ENCODE peak calls at places on chromosome 15, in six cellular contexts. One of them, this sample, is unnamed.

GRCh38 chr15:28923726-28924280 is 38.0 kb downstream of the APBA2 start:
- DNase-seq in A549: no peak
- DNase-seq in AG04450: no peak
- DNase-seq in body of pancreas: no peak
- DNase-seq in heart right ventricle: no peak
- DNase-seq in heart left ventricle: no peak
- DNase-seq in this sample: no peak

GRCh38 chr15:59104602-59104911 is 389 bp upstream of the CCNB2 start:
- DNase-seq in heart right ventricle: no peak
- DNase-seq in heart left ventricle: no peak
- DNase-seq in A549: no peak
- DNase-seq in AG04450: no peak
- DNase-seq in body of pancreas: no peak
- DNase-seq in this sample: no peak

GRCh38 chr15:81813215-81813614 is 232.6 kb downstream of the MEX3B start:
- DNase-seq in heart right ventricle: no peak
- DNase-seq in A549: no peak
- DNase-seq in heart left ventricle: no peak
- DNase-seq in AG04450: no peak
- DNase-seq in body of pancreas: no peak
- DNase-seq in this sample: no peak

GRCh38 chr15:74041777-74042435 is 40.4 kb downstream of the GOLGA6A start:
- DNase-seq in heart left ventricle: no peak
- DNase-seq in heart right ventricle: no peak
- DNase-seq in AG04450: no peak
- DNase-seq in body of pancreas: no peak
- DNase-seq in A549: no peak
- DNase-seq in this sample: no peak

GRCh38 chr15:79007066-79007465 is 62.2 kb upstream of the CTSH start:
- DNase-seq in body of pancreas: peak
- DNase-seq in A549: peak
- DNase-seq in AG04450: no peak
- DNase-seq in heart left ventricle: no peak
- DNase-seq in heart right ventricle: peak
- DNase-seq in this sample: no peak

GRCh38 chr15:99507016-99507731 is 58.6 kb upstream of the MEF2A start:
- DNase-seq in body of pancreas: peak
- DNase-seq in AG04450: peak
- DNase-seq in heart right ventricle: peak
- DNase-seq in heart left ventricle: peak
- DNase-seq in A549: no peak
- DNase-seq in this sample: no peak

GRCh38 chr15:95793226-95793625 is 537.3 kb upstream of the NR2F2 start:
- DNase-seq in AG04450: no peak
- DNase-seq in A549: no peak
- DNase-seq in heart right ventricle: no peak
- DNase-seq in body of pancreas: no peak
- DNase-seq in heart left ventricle: no peak
- DNase-seq in this sample: no peak

GRCh38 chr15:83794209-83794608 is 140.3 kb downstream of the ADAMTSL3 start:
- DNase-seq in AG04450: no peak
- DNase-seq in A549: no peak
- DNase-seq in body of pancreas: no peak
- DNase-seq in heart left ventricle: no peak
- DNase-seq in heart right ventricle: no peak
- DNase-seq in this sample: no peak

GRCh38 chr15:66424963-66425612 is 38.4 kb downstream of the MAP2K1 start:
- DNase-seq in heart left ventricle: no peak
- DNase-seq in A549: no peak
- DNase-seq in heart right ventricle: no peak
- DNase-seq in body of pancreas: no peak
- DNase-seq in AG04450: no peak
- DNase-seq in this sample: no peak

GRCh38 chr15:77867266-77868047 is 210.1 kb downstream of the TBC1D2B start:
- DNase-seq in heart right ventricle: no peak
- DNase-seq in AG04450: no peak
- DNase-seq in heart left ventricle: no peak
- DNase-seq in body of pancreas: no peak
- DNase-seq in A549: no peak
- DNase-seq in this sample: no peak

GRCh38 chr15:53910236-53910849 is 67.9 kb upstream of the UNC13C start:
- DNase-seq in heart left ventricle: no peak
- DNase-seq in body of pancreas: peak
- DNase-seq in A549: no peak
- DNase-seq in heart right ventricle: no peak
- DNase-seq in AG04450: no peak
- DNase-seq in this sample: no peak

GRCh38 chr15:30065025-30065801 is 17.5 kb upstream of the GOLGA8J start:
- DNase-seq in body of pancreas: no peak
- DNase-seq in heart left ventricle: no peak
- DNase-seq in A549: no peak
- DNase-seq in heart right ventricle: no peak
- DNase-seq in AG04450: peak
- DNase-seq in this sample: no peak

GRCh38 chr15:31259562-31260252 is 66.9 kb upstream of the KLF13 start:
- DNase-seq in A549: no peak
- DNase-seq in heart right ventricle: no peak
- DNase-seq in body of pancreas: no peak
- DNase-seq in heart left ventricle: no peak
- DNase-seq in AG04450: no peak
- DNase-seq in this sample: no peak

GRCh38 chr15:89489376-89489775 is 7.0 kb downstream of the RHCG start:
- DNase-seq in heart right ventricle: no peak
- DNase-seq in AG04450: no peak
- DNase-seq in heart left ventricle: no peak
- DNase-seq in A549: no peak
- DNase-seq in body of pancreas: no peak
- DNase-seq in this sample: no peak

DNA sequence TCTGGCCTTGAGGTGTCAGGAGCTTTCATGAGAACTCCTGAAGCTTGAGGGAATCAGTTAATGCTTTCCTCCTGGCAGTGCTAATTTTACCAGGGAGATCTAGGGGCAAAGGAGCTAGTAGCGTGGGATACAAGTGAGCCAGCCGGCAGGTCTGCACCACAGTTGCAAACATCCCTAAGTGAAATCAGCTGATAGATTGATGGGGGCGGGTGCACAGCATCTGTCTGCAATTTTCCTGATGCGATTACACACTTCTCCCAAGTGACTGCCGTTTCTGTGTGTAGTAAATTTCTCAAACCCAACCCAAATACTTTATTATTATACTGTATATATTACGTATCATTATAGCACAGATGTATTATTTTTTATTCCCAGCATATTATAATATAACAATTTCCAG is 304.5 kb downstream of the AGBL1 start:
- DNase-seq in AG04450: no peak
- DNase-seq in heart left ventricle: no peak
- DNase-seq in heart right ventricle: no peak
- DNase-seq in A549: no peak
- DNase-seq in body of pancreas: no peak
- DNase-seq in this sample: no peak
- H3K27ac ChIP-seq in AG04450: no peak
- H3K27ac ChIP-seq in heart left ventricle: no peak
- H3K27ac ChIP-seq in heart right ventricle: no peak
- H3K27ac ChIP-seq in A549: no peak
- H3K27ac ChIP-seq in body of pancreas: no peak
- H3K27ac ChIP-seq in this sample: no peak

DNA sequence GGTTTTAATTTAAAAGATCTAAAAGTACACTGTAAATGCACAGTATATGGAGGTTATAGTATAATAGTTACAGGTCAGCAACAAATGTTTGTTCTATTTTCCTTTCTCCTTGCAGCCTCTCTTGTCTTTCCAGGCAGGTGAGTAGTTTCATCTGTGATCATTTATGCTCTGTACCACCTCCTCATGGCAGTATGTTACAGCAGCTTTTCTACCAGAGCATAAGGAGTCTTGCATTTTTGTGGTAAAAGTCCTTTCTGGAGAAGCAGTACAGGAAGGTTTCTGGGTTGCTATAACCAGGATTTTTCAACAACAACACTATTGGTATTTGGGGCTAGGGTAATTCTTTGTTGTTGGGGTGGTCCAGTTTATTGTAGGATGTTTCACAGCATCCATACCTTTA is 59.5 kb downstream of the ZNF609 start:
- DNase-seq in heart right ventricle: no peak
- DNase-seq in body of pancreas: no peak
- DNase-seq in heart left ventricle: no peak
- DNase-seq in AG04450: no peak
- DNase-seq in A549: no peak
- DNase-seq in this sample: no peak
- TF ChIP-seq CTCF in heart right ventricle: no peak
- TF ChIP-seq CTCF in body of pancreas: no peak
- TF ChIP-seq CTCF in heart left ventricle: no peak
- TF ChIP-seq CTCF in AG04450: peak
- TF ChIP-seq CTCF in A549: no peak
- TF ChIP-seq CTCF in this sample: no peak

GRCh38 chr15:71687902-71688508 is 122.3 kb upstream of the NR2E3 start:
- DNase-seq in AG04450: no peak
- DNase-seq in A549: no peak
- DNase-seq in heart left ventricle: no peak
- DNase-seq in body of pancreas: no peak
- DNase-seq in heart right ventricle: no peak
- DNase-seq in this sample: no peak

GRCh38 chr15:71688509-71689094 is 121.8 kb upstream of the NR2E3 start:
- DNase-seq in A549: no peak
- DNase-seq in heart right ventricle: no peak
- DNase-seq in AG04450: no peak
- DNase-seq in body of pancreas: no peak
- DNase-seq in heart left ventricle: no peak
- DNase-seq in this sample: no peak

GRCh38 chr15:71697236-71697635 is 113.1 kb upstream of the NR2E3 start:
- DNase-seq in AG04450: no peak
- DNase-seq in body of pancreas: no peak
- DNase-seq in heart left ventricle: no peak
- DNase-seq in heart right ventricle: no peak
- DNase-seq in A549: no peak
- DNase-seq in this sample: no peak

GRCh38 chr15:71691322-71691699 is 119.0 kb upstream of the NR2E3 start:
- DNase-seq in body of pancreas: no peak
- DNase-seq in heart left ventricle: no peak
- DNase-seq in heart right ventricle: no peak
- DNase-seq in A549: no peak
- DNase-seq in AG04450: no peak
- DNase-seq in this sample: no peak

DNA sequence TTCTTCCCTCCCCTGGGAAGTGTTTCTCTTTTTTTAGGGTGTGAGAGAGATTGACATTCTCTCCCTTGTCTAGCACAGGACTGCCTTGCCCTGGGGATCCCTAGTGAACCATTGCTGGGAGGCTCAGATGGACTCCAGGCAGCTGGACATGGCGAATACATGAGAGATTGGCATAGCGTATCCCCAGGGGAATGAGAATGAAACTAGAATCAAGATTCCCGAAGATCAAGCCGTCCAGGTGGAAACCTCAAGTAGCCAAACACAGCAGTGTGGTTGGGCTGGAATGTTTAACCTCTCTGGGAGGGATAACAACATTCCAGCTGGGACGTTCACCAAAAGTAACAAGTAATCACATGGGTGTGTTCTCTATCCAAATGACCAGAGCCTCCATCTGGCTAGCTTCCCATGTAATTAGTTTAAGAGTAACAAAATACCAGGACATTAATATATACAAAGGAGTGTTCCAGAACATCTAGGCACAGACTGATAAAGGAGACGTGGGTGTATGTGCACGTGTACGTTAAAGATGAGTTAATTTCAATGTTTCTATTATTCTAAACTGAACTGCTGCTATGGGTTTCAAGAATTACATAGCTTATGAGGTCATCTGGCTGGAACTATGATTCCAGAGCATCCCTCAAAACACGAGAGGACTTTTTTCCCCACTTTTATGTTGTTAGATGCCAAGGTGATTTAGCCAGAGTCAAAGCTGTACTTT is 118.5 kb upstream of the NR2E3 start:
- DNase-seq in A549: no peak
- DNase-seq in heart right ventricle: no peak
- DNase-seq in body of pancreas: peak
- DNase-seq in heart left ventricle: peak
- DNase-seq in AG04450: peak
- DNase-seq in this sample: no peak
- H3K4me3 ChIP-seq in A549: no peak
- H3K4me3 ChIP-seq in heart right ventricle: no peak
- H3K4me3 ChIP-seq in body of pancreas: no peak
- H3K4me3 ChIP-seq in heart left ventricle: no peak
- H3K4me3 ChIP-seq in AG04450: peak
- H3K4me3 ChIP-seq in this sample: peak

GRCh38 chr15:57780461-57780860 is 73.9 kb downstream of the POLR2M start:
- DNase-seq in A549: no peak
- DNase-seq in heart right ventricle: no peak
- DNase-seq in heart left ventricle: no peak
- DNase-seq in AG04450: no peak
- DNase-seq in body of pancreas: no peak
- DNase-seq in this sample: no peak

GRCh38 chr15:57785039-57785438 is 78.5 kb downstream of the POLR2M start:
- DNase-seq in A549: no peak
- DNase-seq in AG04450: no peak
- DNase-seq in body of pancreas: no peak
- DNase-seq in heart left ventricle: no peak
- DNase-seq in heart right ventricle: no peak
- DNase-seq in this sample: no peak

GRCh38 chr15:57785959-57786358 is 79.4 kb downstream of the POLR2M start:
- DNase-seq in AG04450: no peak
- DNase-seq in heart left ventricle: no peak
- DNase-seq in body of pancreas: no peak
- DNase-seq in A549: no peak
- DNase-seq in heart right ventricle: no peak
- DNase-seq in this sample: no peak

GRCh38 chr15:57782731-57783130 is 76.2 kb downstream of the POLR2M start:
- DNase-seq in body of pancreas: no peak
- DNase-seq in A549: no peak
- DNase-seq in AG04450: no peak
- DNase-seq in heart left ventricle: no peak
- DNase-seq in heart right ventricle: no peak
- DNase-seq in this sample: no peak

GRCh38 chr15:57784081-57784488 is 77.6 kb downstream of the POLR2M start:
- DNase-seq in heart left ventricle: peak
- DNase-seq in AG04450: no peak
- DNase-seq in body of pancreas: peak
- DNase-seq in heart right ventricle: peak
- DNase-seq in A549: no peak
- DNase-seq in this sample: no peak
- H3K27ac ChIP-seq in heart left ventricle: peak
- H3K27ac ChIP-seq in AG04450: no peak
- H3K27ac ChIP-seq in body of pancreas: no peak
- H3K27ac ChIP-seq in heart right ventricle: peak
- H3K27ac ChIP-seq in A549: no peak
- H3K27ac ChIP-seq in this sample: no peak

GRCh38 chr15:40339621-40339945 is 1.2 kb downstream of the CCDC9B start:
- DNase-seq in A549: no peak
- DNase-seq in AG04450: no peak
- DNase-seq in body of pancreas: no peak
- DNase-seq in heart right ventricle: no peak
- DNase-seq in heart left ventricle: no peak
- DNase-seq in this sample: no peak
- TF ChIP-seq CTCF in A549: peak
- TF ChIP-seq CTCF in AG04450: no peak
- TF ChIP-seq CTCF in body of pancreas: no peak
- TF ChIP-seq CTCF in heart right ventricle: peak
- TF ChIP-seq CTCF in heart left ventricle: no peak
- TF ChIP-seq CTCF in this sample: no peak